ENCODE peak calls at places on chromosomes 16 and 17, in nine cellular contexts. D is left kidney; P is H7; F is pancreas; O is stimulated activated CD8-positive, alpha-beta memory T cell treated with anti-CD3 and anti-CD28 coated beads, Interleukin-12 subunit alpha, Interleukin-12 subunit beta, amount 100 ng/mL, for 4 hours; I is tibial nerve; Q is astrocyte of the spinal cord; A is GM12891; Y is activated naive CD4-positive, alpha-beta T cell treated with Interleukin-2 at 50 U/mL for 16 hours. L is an unnamed sample.

GRCh38 chr17:79970576-79971068 is 65.0 kb downstream of the TBC1D16 start:
- DNase-seq in Y (peak), O (no peak), A (peak), I (no peak), D (peak), P (peak), F (peak), Q (no peak), L (no peak)

GRCh38 chr17:45914036-45914717 is 19.8 kb downstream of the MAPT start:
- DNase-seq in Y (no peak), P (no peak), O (no peak), F (no peak), I (no peak), A (no peak), D (no peak), Q (no peak), L (no peak)

GRCh38 chr16:19704321-19705130 is 13.5 kb downstream of the KNOP1 start:
- DNase-seq in D (no peak), O (no peak), I (no peak), Y (no peak), Q (peak), F (no peak), A (no peak), P (no peak), L (peak)

GRCh38 chr17:41967141-41967920 is 736 bp downstream of the CNP start:
- DNase-seq in O (no peak), Y (peak), I (peak), Q (no peak), F (peak), P (no peak), A (no peak), D (no peak), L (no peak)

GRCh38 chr16:87347932-87348615 is 30.9 kb upstream of the C16orf95 start:
- DNase-seq in Q (no peak), A (no peak), Y (no peak), O (no peak), F (no peak), I (no peak), P (peak), D (no peak), L (no peak)

GRCh38 chr17:50062323-50063243 is 6.7 kb downstream of the ITGA3 start:
- DNase-seq in A (no peak), D (no peak), Q (peak), Y (no peak), P (peak), O (no peak), I (no peak), F (no peak), L (peak)

GRCh38 chr16:88760424-88761142 is 24.4 kb downstream of the PIEZO1 start:
- DNase-seq in I (no peak), P (no peak), A (no peak), F (no peak), Q (no peak), O (no peak), D (peak), Y (no peak), L (no peak)

GRCh38 chr17:48055531-48056245 is 7.5 kb downstream of the NFE2L1 start:
- DNase-seq in O (no peak), Q (peak), F (no peak), D (no peak), A (no peak), Y (peak), P (peak), I (no peak), L (peak)

GRCh38 chr17:6205525-6205924 is 135.3 kb downstream of the WSCD1 start:
- DNase-seq in I (no peak), Y (no peak), D (no peak), Q (no peak), F (no peak), P (no peak), A (no peak), O (no peak), L (no peak)

GRCh38 chr17:52648995-52649394 is 490.5 kb upstream of the CA10 start:
- DNase-seq in I (no peak), P (no peak), Q (no peak), O (no peak), F (no peak), Y (no peak), A (no peak), D (peak), L (no peak)

GRCh38 chr16:64047878-64048277 is 1074.0 kb downstream of the CDH11 start:
- DNase-seq in O (no peak), Q (no peak), P (no peak), Y (no peak), A (no peak), D (no peak), F (no peak), I (no peak), L (no peak)

GRCh38 chr16:29663020-29663828 is at the start of gene SPN:
- DNase-seq in I (no peak), O (peak), Q (no peak), D (no peak), P (peak), Y (peak), F (no peak), A (no peak), L (no peak)

GRCh38 chr16:12062343-12063003 is 85.9 kb downstream of the SNX29 start:
- DNase-seq in Q (peak), O (no peak), I (peak), Y (no peak), A (no peak), D (peak), F (no peak), P (no peak), L (peak)

GRCh38 chr16:53209489-53209888 is 154.7 kb downstream of the CHD9 start:
- DNase-seq in D (peak), Q (no peak), P (no peak), A (no peak), Y (no peak), F (no peak), O (no peak), I (no peak), L (no peak)

GRCh38 chr16:3183445-3184139 is 4.4 kb upstream of the OR1F1 start:
- DNase-seq in I (no peak), Y (no peak), P (peak), F (no peak), D (peak), A (no peak), O (no peak), Q (no peak), L (no peak)

GRCh38 chr17:46020023-46020735 is 21.1 kb downstream of the STH start:
- DNase-seq in A (peak), I (no peak), O (peak), Q (no peak), F (no peak), Y (peak), P (no peak), D (no peak), L (no peak)

GRCh38 chr16:12158428-12158827 is 181.9 kb downstream of the SNX29 start:
- DNase-seq in Q (peak), Y (no peak), D (no peak), A (no peak), O (no peak), F (no peak), I (no peak), P (no peak), L (peak)

GRCh38 chr16:65480276-65480675 is 358.4 kb upstream of the CDH11 start:
- DNase-seq in O (no peak), F (no peak), P (no peak), Q (no peak), Y (no peak), D (peak), I (no peak), A (no peak), L (no peak)

GRCh38 chr17:21098934-21099687 is 27.7 kb upstream of the DHRS7B start:
- DNase-seq in D (peak), I (no peak), F (no peak), P (peak), O (peak), Q (peak), A (peak), Y (peak), L (peak)

GRCh38 chr17:57925361-57925990 is 29.7 kb downstream of the CUEDC1 start:
- DNase-seq in Q (no peak), A (no peak), Y (no peak), I (no peak), O (no peak), P (no peak), D (peak), F (no peak), L (no peak)

GRCh38 chr17:18992454-18993130 is 12.0 kb downstream of the FAM83G start:
- DNase-seq in Q (no peak), F (peak), D (no peak), A (no peak), Y (no peak), I (no peak), O (peak), P (no peak), L (no peak)

GRCh38 chr17:64411999-64412771 is 21.5 kb upstream of the PECAM1 start:
- DNase-seq in P (peak), O (no peak), Y (no peak), Q (peak), A (no peak), I (no peak), D (peak), F (no peak), L (peak)

GRCh38 chr16:87308826-87309225 is 8.4 kb downstream of the C16orf95 start:
- DNase-seq in P (no peak), I (no peak), Y (no peak), D (no peak), F (peak), O (no peak), A (no peak), Q (no peak), L (no peak)

GRCh38 chr17:1776328-1776727 is 14.5 kb downstream of the SERPINF1 start:
- DNase-seq in Y (no peak), A (no peak), F (no peak), D (no peak), P (no peak), O (no peak), Q (no peak), I (no peak), L (no peak)

GRCh38 chr16:81448154-81449131 is 3.8 kb downstream of the CMIP start:
- DNase-seq in F (peak), D (peak), O (no peak), P (no peak), Q (no peak), A (no peak), I (no peak), Y (no peak), L (no peak)

GRCh38 chr16:50102046-50102756 is 36.4 kb downstream of the HEATR3 start:
- DNase-seq in D (no peak), P (no peak), A (no peak), Q (peak), I (no peak), F (no peak), Y (no peak), O (no peak), L (peak)

GRCh38 chr16:71916397-71916920 is 21.1 kb downstream of the IST1 start:
- DNase-seq in F (no peak), I (no peak), P (no peak), A (no peak), D (no peak), Q (no peak), O (no peak), Y (no peak), L (no peak)

GRCh38 chr16:1474471-1474795 is 395 bp downstream of the CLCN7 start:
- DNase-seq in A (no peak), Q (no peak), F (peak), O (no peak), D (peak), P (peak), I (no peak), Y (no peak), L (peak)

L was measured in AG20443.